ENCODE peak calls at places on chromosomes 3 and 15, in six cellular contexts. One of them, this sample, is unnamed. For H3K4me1, the result is how much of the 10 kb centered on the place peaks cover.

GRCh38 chr3:187186801-187187421 is 10.4 kb upstream of the RTP1 start:
- DNase-seq in PC-3: peak
- DNase-seq in GM23248: peak
- DNase-seq in HCT116: no peak
- DNase-seq in neural progenitor cell: no peak
- DNase-seq in SK-N-SH: no peak
- DNase-seq in this sample: no peak

GRCh38 chr3:44248152-44248551 is 6.5 kb downstream of the TOPAZ1 start:
- DNase-seq in SK-N-SH: no peak
- DNase-seq in neural progenitor cell: peak
- DNase-seq in HCT116: no peak
- DNase-seq in GM23248: no peak
- DNase-seq in PC-3: no peak
- DNase-seq in this sample: no peak

GRCh38 chr15:27679621-27680521 is 419.2 kb downstream of the OCA2 start:
- DNase-seq in GM23248: peak
- DNase-seq in neural progenitor cell: peak
- DNase-seq in HCT116: no peak
- DNase-seq in SK-N-SH: peak
- DNase-seq in PC-3: no peak
- DNase-seq in this sample: no peak

GRCh38 chr15:45642203-45642932 is 7.5 kb downstream of the SQOR start:
- DNase-seq in neural progenitor cell: no peak
- DNase-seq in GM23248: peak
- DNase-seq in SK-N-SH: no peak
- DNase-seq in PC-3: peak
- DNase-seq in HCT116: no peak
- DNase-seq in this sample: no peak

GRCh38 chr3:64214002-64214696 is 11.1 kb downstream of the PRICKLE2 start:
- DNase-seq in SK-N-SH: peak
- DNase-seq in GM23248: peak
- DNase-seq in neural progenitor cell: no peak
- DNase-seq in HCT116: no peak
- DNase-seq in PC-3: no peak
- DNase-seq in this sample: no peak

GRCh38 chr3:70433091-70433490 is 120.7 kb upstream of the MDFIC2 start:
- DNase-seq in neural progenitor cell: no peak
- DNase-seq in GM23248: peak
- DNase-seq in HCT116: no peak
- DNase-seq in PC-3: peak
- DNase-seq in SK-N-SH: no peak
- DNase-seq in this sample: no peak

GRCh38 chr15:57345584-57345983 is 30.7 kb upstream of the CGNL1 start:
- DNase-seq in SK-N-SH: peak
- DNase-seq in neural progenitor cell: peak
- DNase-seq in PC-3: peak
- DNase-seq in GM23248: no peak
- DNase-seq in HCT116: no peak
- DNase-seq in this sample: no peak

GRCh38 chr3:180402463-180403073 is 199.4 kb upstream of the TTC14 start:
- DNase-seq in neural progenitor cell: no peak
- DNase-seq in GM23248: no peak
- DNase-seq in HCT116: no peak
- DNase-seq in PC-3: no peak
- DNase-seq in SK-N-SH: no peak
- DNase-seq in this sample: no peak

GRCh38 chr15:85339976-85340665 is 40.3 kb upstream of the AKAP13 start:
- DNase-seq in HCT116: no peak
- DNase-seq in GM23248: peak
- DNase-seq in SK-N-SH: no peak
- DNase-seq in PC-3: no peak
- DNase-seq in neural progenitor cell: no peak
- DNase-seq in this sample: no peak

GRCh38 chr15:100330629-100331215 is 11.1 kb downstream of the ADAMTS17 start:
- DNase-seq in GM23248: no peak
- DNase-seq in PC-3: no peak
- DNase-seq in neural progenitor cell: no peak
- DNase-seq in HCT116: no peak
- DNase-seq in SK-N-SH: no peak
- DNase-seq in this sample: no peak

GRCh38 chr15:100332721-100333120 is 9.1 kb downstream of the ADAMTS17 start:
- DNase-seq in neural progenitor cell: no peak
- DNase-seq in HCT116: no peak
- DNase-seq in SK-N-SH: no peak
- DNase-seq in GM23248: no peak
- DNase-seq in PC-3: no peak
- DNase-seq in this sample: no peak

GRCh38 chr15:100333236-100333635 is 8.5 kb downstream of the ADAMTS17 start:
- DNase-seq in HCT116: no peak
- DNase-seq in SK-N-SH: no peak
- DNase-seq in PC-3: no peak
- DNase-seq in GM23248: no peak
- DNase-seq in neural progenitor cell: no peak
- DNase-seq in this sample: no peak

GRCh38 chr15:100334015-100334414 is 7.8 kb downstream of the ADAMTS17 start:
- DNase-seq in GM23248: no peak
- DNase-seq in SK-N-SH: no peak
- DNase-seq in PC-3: no peak
- DNase-seq in neural progenitor cell: no peak
- DNase-seq in HCT116: no peak
- DNase-seq in this sample: no peak

GRCh38 chr15:100332231-100332630 is 9.5 kb downstream of the ADAMTS17 start:
- DNase-seq in GM23248: no peak
- DNase-seq in SK-N-SH: no peak
- DNase-seq in PC-3: no peak
- DNase-seq in HCT116: no peak
- DNase-seq in neural progenitor cell: no peak
- DNase-seq in this sample: no peak
- TF ChIP-seq EZH2phosphoT487 in GM23248: no peak
- TF ChIP-seq EZH2phosphoT487 in SK-N-SH: no peak
- TF ChIP-seq EZH2phosphoT487 in PC-3: no peak
- TF ChIP-seq EZH2phosphoT487 in HCT116: no peak
- TF ChIP-seq EZH2phosphoT487 in neural progenitor cell: no peak
- TF ChIP-seq EZH2phosphoT487 in this sample: no peak

GRCh38 chr3:86988235-86988634 is 2.7 kb downstream of the VGLL3 start:
- DNase-seq in neural progenitor cell: no peak
- DNase-seq in SK-N-SH: no peak
- DNase-seq in PC-3: peak
- DNase-seq in HCT116: no peak
- DNase-seq in GM23248: peak
- DNase-seq in this sample: no peak

GRCh38 chr3:86990171-86990733 is 697 bp downstream of the VGLL3 start:
- DNase-seq in SK-N-SH: peak
- DNase-seq in neural progenitor cell: no peak
- DNase-seq in HCT116: no peak
- DNase-seq in GM23248: peak
- DNase-seq in PC-3: peak
- DNase-seq in this sample: peak

GRCh38 chr3:86990734-86991481 is at the start of gene VGLL3:
- DNase-seq in HCT116: no peak
- DNase-seq in neural progenitor cell: peak
- DNase-seq in PC-3: peak
- DNase-seq in SK-N-SH: peak
- DNase-seq in GM23248: peak
- DNase-seq in this sample: peak

GRCh38 chr3:86988986-86989385 is 2.0 kb downstream of the VGLL3 start:
- DNase-seq in PC-3: no peak
- DNase-seq in neural progenitor cell: no peak
- DNase-seq in HCT116: no peak
- DNase-seq in GM23248: peak
- DNase-seq in SK-N-SH: no peak
- DNase-seq in this sample: no peak

DNA sequence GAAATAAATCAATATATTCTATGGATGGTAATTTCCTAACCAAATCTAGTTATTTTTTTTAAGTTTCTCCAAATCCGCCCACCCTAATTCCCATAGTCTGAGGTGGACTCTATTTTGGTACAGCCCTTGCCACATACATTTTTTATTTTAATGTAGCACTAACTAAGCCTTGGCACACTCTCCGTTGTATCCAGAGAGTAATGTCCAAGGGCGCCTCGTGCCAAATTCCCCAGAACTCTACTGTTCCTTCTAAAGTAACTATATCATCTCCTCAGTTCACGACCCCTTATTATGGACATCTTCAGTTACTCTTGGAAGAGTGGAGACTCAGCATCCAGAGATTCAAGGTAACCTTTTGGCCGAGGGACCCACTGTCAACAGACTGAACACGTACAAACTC is 1.3 kb downstream of the VGLL3 start:
- DNase-seq in SK-N-SH: no peak
- DNase-seq in PC-3: no peak
- DNase-seq in HCT116: no peak
- DNase-seq in GM23248: peak
- DNase-seq in neural progenitor cell: no peak
- DNase-seq in this sample: no peak
- H3K9ac ChIP-seq in SK-N-SH: no peak
- H3K9ac ChIP-seq in PC-3: no peak
- H3K9ac ChIP-seq in HCT116: no peak
- H3K9ac ChIP-seq in GM23248: peak
- H3K9ac ChIP-seq in neural progenitor cell: no peak
- H3K9ac ChIP-seq in this sample: no peak

GRCh38 chr3:58241321-58242044 is 3.9 kb downstream of the ABHD6 start:
- DNase-seq in SK-N-SH: no peak
- DNase-seq in PC-3: no peak
- DNase-seq in HCT116: no peak
- DNase-seq in GM23248: no peak
- DNase-seq in neural progenitor cell: no peak
- DNase-seq in this sample: no peak
- H3K4me1 ChIP-seq in SK-N-SH: under half
- H3K4me1 ChIP-seq in PC-3: under half
- H3K4me1 ChIP-seq in HCT116: under half
- H3K4me1 ChIP-seq in GM23248: under half
- H3K4me1 ChIP-seq in neural progenitor cell: under half
- H3K4me1 ChIP-seq in this sample: under half

DNA sequence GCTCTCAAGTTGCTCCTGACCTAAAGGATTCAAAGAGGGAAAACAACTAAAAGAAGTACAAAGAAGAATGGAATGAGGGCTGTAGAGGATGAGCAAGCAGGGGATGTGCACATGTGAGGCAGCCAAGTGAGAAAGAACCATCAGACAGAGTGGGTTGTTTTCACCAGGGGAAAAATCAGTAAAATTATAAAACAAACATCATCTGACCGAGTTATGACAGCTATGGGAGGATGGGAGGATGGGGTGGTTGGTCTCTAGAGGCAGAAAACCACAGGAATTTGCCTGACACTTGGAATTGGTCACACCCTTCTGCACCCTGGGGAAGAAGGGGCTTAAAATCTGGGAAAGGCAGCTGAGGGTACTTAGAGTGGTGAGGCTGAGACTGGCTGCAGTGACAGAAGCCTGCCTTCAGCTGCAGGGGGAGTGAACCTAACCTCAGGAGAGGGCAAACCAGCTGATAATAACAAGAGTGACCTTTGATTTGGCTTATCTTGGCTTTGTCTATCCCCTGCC is 10.1 kb downstream of the ARHGAP31 start:
- DNase-seq in neural progenitor cell: peak
- DNase-seq in GM23248: peak
- DNase-seq in SK-N-SH: no peak
- DNase-seq in PC-3: peak
- DNase-seq in HCT116: no peak
- DNase-seq in this sample: no peak
- TF ChIP-seq EZH2phosphoT487 in neural progenitor cell: no peak
- TF ChIP-seq EZH2phosphoT487 in GM23248: no peak
- TF ChIP-seq EZH2phosphoT487 in SK-N-SH: no peak
- TF ChIP-seq EZH2phosphoT487 in PC-3: no peak
- TF ChIP-seq EZH2phosphoT487 in HCT116: no peak
- TF ChIP-seq EZH2phosphoT487 in this sample: no peak

GRCh38 chr3:42906905-42907183 is 902 bp downstream of the ZNF662 start:
- DNase-seq in GM23248: no peak
- DNase-seq in HCT116: no peak
- DNase-seq in PC-3: no peak
- DNase-seq in SK-N-SH: no peak
- DNase-seq in neural progenitor cell: peak
- DNase-seq in this sample: no peak
- H3K9ac ChIP-seq in GM23248: peak
- H3K9ac ChIP-seq in HCT116: no peak
- H3K9ac ChIP-seq in PC-3: no peak
- H3K9ac ChIP-seq in SK-N-SH: no peak
- H3K9ac ChIP-seq in neural progenitor cell: no peak
- H3K9ac ChIP-seq in this sample: no peak

This sample was measured in MM.1S.